ENCODE peak calls at places on chromosomes 7 and 10, in five cellular contexts. R is transverse colon, Y is GM12892, N is suprapubic skin, G is GM12878. Q is an unnamed sample.

GRCh38 chr7:87797798-87798403 is 78.3 kb downstream of the SLC25A40 start:
- DNase-seq in G (peak; percentile 45), R (no peak), Y (no peak), N (no peak), Q (peak; percentile 5)

GRCh38 chr7:144410441-144410840 is 6.9 kb upstream of the NOBOX start:
- DNase-seq in G (no peak), N (no peak), Y (no peak), R (no peak), Q (no peak)

GRCh38 chr7:118902600-118902999 is 678.1 kb downstream of the ANKRD7 start:
- DNase-seq in G (no peak), Y (no peak), R (no peak), N (no peak), Q (no peak)

GRCh38 chr7:150627959-150628358 is 4.2 kb downstream of the GIMAP6 start:
- DNase-seq in R (no peak), Y (no peak), N (no peak), G (no peak), Q (no peak)

GRCh38 chr10:96292971-96293909 is 11.0 kb upstream of the DNTT start:
- DNase-seq in N (no peak), R (peak; percentile 35), G (no peak), Y (no peak), Q (no peak)

GRCh38 chr7:144027070-144027469 is 21.7 kb upstream of the OR2A5 start:
- DNase-seq in G (no peak), Y (no peak), N (no peak), R (no peak), Q (no peak)

GRCh38 chr7:101572156-101572555 is 56.9 kb downstream of the MYL10 start:
- DNase-seq in R (no peak), N (no peak), Y (no peak), G (no peak), Q (no peak)

GRCh38 chr10:58513189-58514101 is 773 bp downstream of the BICC1 start:
- DNase-seq in R (peak; percentile 45), Y (peak; percentile 12), N (peak; percentile 87), G (no peak), Q (no peak)

GRCh38 chr7:40815512-40815911 is 680.7 kb downstream of the SUGCT start:
- DNase-seq in G (no peak), R (no peak), N (no peak), Y (no peak), Q (no peak)

GRCh38 chr10:133027480-133027879 is 60.2 kb upstream of the ADGRA1 start:
- DNase-seq in R (no peak), G (no peak), N (no peak), Y (no peak), Q (no peak)

GRCh38 chr7:130825819-130826218 is 91.8 kb upstream of the KLF14 start:
- DNase-seq in R (no peak), N (no peak), Y (no peak), G (no peak), Q (no peak)

GRCh38 chr7:134601459-134601858 is 45.2 kb upstream of the BPGM start:
- DNase-seq in Y (no peak), G (no peak), N (no peak), R (no peak), Q (no peak)

GRCh38 chr7:148662646-148663045 is 36.1 kb upstream of the CUL1 start:
- DNase-seq in G (no peak), Y (no peak), N (no peak), R (no peak), Q (no peak)

DNA sequence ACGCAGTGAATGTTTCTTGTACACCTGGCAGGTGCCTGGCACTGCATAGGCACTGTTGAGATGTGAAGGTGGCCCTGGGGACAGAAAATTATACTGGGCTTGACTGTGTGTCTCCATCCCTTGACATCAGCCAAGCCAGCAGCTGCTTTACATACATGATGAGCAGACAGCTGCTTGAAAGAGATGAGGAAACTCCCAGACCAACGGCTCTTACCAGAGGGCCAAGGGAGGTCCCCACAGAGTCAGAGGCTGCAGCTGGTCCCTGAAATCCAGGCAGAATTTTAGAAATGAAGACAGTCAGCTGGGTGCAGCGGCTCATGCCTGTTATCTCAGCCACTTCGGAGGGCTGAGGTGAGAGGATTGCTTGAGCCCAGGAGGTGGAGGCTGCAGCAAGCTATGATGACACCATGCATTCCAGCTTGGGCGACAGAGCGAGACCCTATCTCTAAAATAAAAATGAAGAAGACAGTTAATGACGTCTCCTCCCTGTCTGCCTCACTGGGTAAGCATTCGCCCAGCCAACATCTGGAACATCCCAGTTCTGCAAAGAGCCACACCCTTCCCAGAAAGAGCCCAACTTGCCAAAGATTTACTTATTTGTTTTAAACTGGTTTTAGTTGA is 17.6 kb downstream of the LIMK1 start:
- DNase-seq in Y (peak; percentile 69), G (peak; percentile 60), N (no peak), R (peak; percentile 31), Q (peak; percentile 63)
- TF ChIP-seq POLR2AphosphoS5 in Y (no peak), G (peak; percentile 25), N (no peak), R (no peak), Q (no peak)

GRCh38 chr7:77537595-77538185 is 595 bp downstream of the PTPN12 start:
- DNase-seq in G (no peak), R (peak; percentile 47), N (peak; percentile 72), Y (peak; percentile 40), Q (peak; percentile 43)
- TF ChIP-seq POLR2A in G (no peak), R (peak; percentile 42), N (no peak), Y (peak; percentile 38), Q (no peak)

GRCh38 chr7:8762803-8763202 is 329.4 kb downstream of the NXPH1 start:
- DNase-seq in Y (no peak), G (no peak), R (no peak), N (no peak), Q (no peak)

GRCh38 chr7:8761731-8762130 is 328.3 kb downstream of the NXPH1 start:
- DNase-seq in Y (no peak), N (no peak), G (no peak), R (no peak), Q (no peak)

DNA sequence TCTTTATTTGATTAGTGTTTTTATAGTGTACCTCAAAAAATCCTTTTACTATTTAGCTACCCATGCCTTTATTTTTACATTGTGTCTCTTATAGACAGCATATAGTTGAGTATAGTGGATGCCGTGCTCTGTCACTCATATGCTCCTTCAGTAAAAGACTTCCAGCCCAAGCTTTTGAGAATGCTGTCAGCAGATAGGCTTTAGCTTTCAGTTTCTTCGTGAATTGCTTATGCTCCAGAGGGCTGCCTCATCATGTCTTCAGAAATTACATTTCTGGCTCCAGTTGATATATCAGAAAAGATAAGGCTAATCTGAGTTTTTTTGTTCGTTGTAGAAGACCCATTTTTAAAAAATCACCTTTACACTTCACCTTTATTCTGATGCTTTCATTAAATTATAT is 332.0 kb downstream of the NXPH1 start:
- DNase-seq in Y (no peak), R (no peak), G (no peak), N (no peak), Q (no peak)
- TF ChIP-seq POLR2AphosphoS5 in Y (no peak), R (no peak), G (no peak), N (no peak), Q (no peak)

DNA sequence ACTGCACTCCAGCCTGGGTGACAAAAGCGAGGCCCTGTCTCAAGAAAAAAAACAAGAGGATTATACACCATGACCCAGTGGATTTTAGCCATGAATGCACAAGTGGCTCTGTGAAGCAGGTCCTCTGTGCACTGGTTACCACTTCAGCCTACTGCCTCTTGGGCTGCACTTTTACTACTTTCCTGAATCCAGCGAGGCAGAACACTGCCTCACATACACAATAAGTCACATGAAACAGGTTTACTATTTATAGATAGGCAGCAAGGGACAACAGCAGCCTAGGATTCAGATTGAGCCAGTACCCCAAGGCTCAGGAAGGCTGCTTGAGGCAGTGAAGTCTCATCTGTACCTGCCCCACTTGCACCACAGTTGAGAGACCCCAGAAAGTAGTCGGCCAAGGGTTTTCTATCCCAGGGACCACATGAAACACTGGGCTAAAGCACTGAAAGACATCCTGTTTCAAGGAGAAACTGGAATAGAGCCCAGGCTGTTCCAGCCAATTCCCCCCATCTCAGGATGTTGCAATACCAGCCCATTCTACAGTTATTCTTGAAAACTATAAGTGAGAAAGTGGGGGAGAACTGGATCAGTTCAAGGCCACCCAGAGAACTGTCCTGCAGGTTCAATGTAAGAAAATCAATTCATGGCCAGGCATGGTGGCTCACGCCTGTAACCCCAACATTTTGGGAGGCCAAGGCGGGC is 10.3 kb upstream of the OGDH start:
- DNase-seq in G (no peak), R (no peak), N (no peak), Y (no peak), Q (no peak)
- TF ChIP-seq POLR2A in G (no peak), R (no peak), N (no peak), Y (no peak), Q (no peak)

DNA sequence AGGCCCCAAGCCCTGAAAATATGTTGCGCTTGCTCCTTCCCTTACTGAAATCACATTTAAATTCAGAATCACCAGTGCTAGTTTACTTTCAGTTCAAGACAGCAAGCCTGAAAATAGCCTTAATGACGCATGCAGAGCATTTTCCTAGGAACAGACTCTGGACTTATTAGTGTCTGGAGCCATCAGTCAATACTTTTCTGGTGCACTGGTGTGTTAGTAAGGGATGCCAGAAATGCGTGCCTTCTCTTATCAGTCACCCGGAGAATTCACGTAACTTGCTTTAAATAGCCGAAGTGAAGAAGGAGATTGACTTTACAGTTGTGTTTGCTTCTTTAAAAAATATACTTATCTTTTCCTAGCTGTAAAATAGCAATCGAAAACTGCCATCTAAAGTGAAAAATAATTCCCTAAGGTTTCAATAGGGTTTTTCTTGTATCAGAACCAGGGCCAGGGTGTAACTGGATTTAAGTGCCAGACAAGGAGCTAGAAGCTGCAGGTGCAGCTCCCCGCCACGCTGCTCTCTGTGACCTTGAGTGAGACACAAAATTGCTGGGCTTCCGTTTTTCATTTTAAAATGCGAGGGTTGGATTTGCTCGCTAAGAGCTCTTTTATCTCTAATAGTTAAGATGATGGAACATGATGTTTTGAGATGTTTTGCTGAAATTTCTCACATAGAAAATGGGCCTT is 177.8 kb downstream of the NSUN6 start:
- DNase-seq in N (no peak), G (no peak), Y (no peak), R (no peak), Q (no peak)
- TF ChIP-seq POLR2AphosphoS5 in N (no peak), G (no peak), Y (no peak), R (no peak), Q (no peak)